ENCODE peak calls at places on chromosomes 16 and 17, in five cellular contexts. J is T-helper 2 cell, A is neural progenitor cell, T is hypothalamus, Q is WERI-Rb-1. Y is an unnamed sample.

GRCh38 chr16:1993731-1994131 is 4.0 kb downstream of the SYNGR3 start:
- DNase-seq in J (peak), T (no peak), Q (no peak), A (no peak), Y (no peak)

GRCh38 chr17:63817736-63818385 is 9.4 kb upstream of the PSMC5 start:
- DNase-seq in J (no peak), T (no peak), Q (no peak), A (no peak), Y (no peak)

GRCh38 chr16:7526736-7527135 is 194.1 kb downstream of the RBFOX1 start:
- DNase-seq in A (no peak), T (no peak), Q (no peak), J (no peak), Y (no peak)

GRCh38 chr16:46715769-46716305 is 26.4 kb downstream of the ORC6 start:
- DNase-seq in J (no peak), T (no peak), A (no peak), Q (no peak), Y (no peak)

GRCh38 chr17:40854175-40854814 is 12.7 kb downstream of the KRT12 start:
- DNase-seq in Q (no peak), J (peak), A (no peak), T (no peak), Y (no peak)

GRCh38 chr17:44557653-44558285 is 485 bp downstream of the FZD2 start:
- DNase-seq in J (peak), T (no peak), Q (peak), A (peak), Y (peak)

GRCh38 chr17:19250421-19251141 is 13.4 kb downstream of the EPN2 start:
- DNase-seq in T (peak), J (no peak), A (no peak), Q (no peak), Y (no peak)

GRCh38 chr16:15613676-15614075 is 29.3 kb downstream of the MARF1 start:
- DNase-seq in J (no peak), T (no peak), A (no peak), Q (no peak), Y (no peak)

GRCh38 chr16:66751135-66751991 is at the start of gene DYNC1LI2:
- DNase-seq in A (peak), Q (peak), J (peak), T (peak), Y (peak)

GRCh38 chr17:64786337-64786736 is 124.2 kb upstream of the SMURF2 start:
- DNase-seq in A (no peak), Q (no peak), T (no peak), J (no peak), Y (peak)

GRCh38 chr16:85392756-85393673 is 220.1 kb upstream of the GSE1 start:
- DNase-seq in T (no peak), A (no peak), Q (peak), J (no peak), Y (peak)

Y was measured in Caco-2.